ENCODE peak calls at places on chromosomes 5 and 9, in six cellular contexts. U, I, L, E, N and D are unnamed samples.

GRCh38 chr9:24118170-24118569 is 292.1 kb upstream of the ELAVL2 start:
- DNase-seq in E (no peak), I (no peak), U (no peak), L (no peak), N (no peak), D (no peak)

GRCh38 chr5:14444161-14444560 is 137.4 kb upstream of the OTULINL start:
- DNase-seq in U (no peak), L (no peak), E (no peak), N (no peak), I (no peak), D (no peak)

GRCh38 chr5:139849942-139850341 is 54.3 kb downstream of the PSD2 start:
- DNase-seq in I (no peak), L (no peak), E (no peak), N (no peak), U (no peak), D (no peak)

GRCh38 chr9:85941966-85942912 is 1.3 kb downstream of the NAA35 start:
- DNase-seq in I (no peak), U (no peak), E (no peak), N (no peak), L (no peak), D (no peak)

GRCh38 chr9:129894106-129894823 is 59.0 kb downstream of the USP20 start:
- DNase-seq in U (no peak), L (no peak), N (no peak), I (no peak), E (peak; percentile 16), D (no peak)

GRCh38 chr9:127538849-127539258 is 73.2 kb upstream of the STXBP1 start:
- DNase-seq in N (no peak), E (no peak), L (no peak), U (no peak), I (no peak), D (no peak)

GRCh38 chr9:138051586-138052321 is 174.2 kb downstream of the CACNA1B start:
- DNase-seq in U (peak; percentile 13), N (no peak), E (no peak), L (no peak), I (no peak), D (no peak)

GRCh38 chr9:122498883-122499288 is 11.7 kb upstream of the OR1J2 start:
- DNase-seq in N (peak; percentile 24), E (no peak), U (peak; percentile 45), I (peak; percentile 44), L (peak; percentile 41), D (peak; percentile 29)

GRCh38 chr9:114224247-114224610 is 68.9 kb downstream of the COL27A1 start:
- DNase-seq in I (no peak), L (no peak), N (peak; percentile 53), U (no peak), E (no peak), D (no peak)

GRCh38 chr9:80467632-80468031 is 895.9 kb downstream of the TLE4 start:
- DNase-seq in I (no peak), L (no peak), U (no peak), E (no peak), N (no peak), D (no peak)

GRCh38 chr9:113349434-113350337 is at the start of gene BSPRY:
- DNase-seq in I (no peak), E (no peak), U (peak; percentile 84), N (no peak), L (peak; percentile 76), D (peak; percentile 18)

GRCh38 chr5:1028481-1029269 is 20.1 kb downstream of the NKD2 start:
- DNase-seq in L (no peak), N (no peak), E (no peak), U (peak; percentile 29), I (no peak), D (no peak)

GRCh38 chr9:91023741-91024140 is 222.1 kb downstream of the SYK start:
- DNase-seq in U (no peak), L (no peak), I (no peak), E (no peak), N (no peak), D (no peak)

GRCh38 chr5:140547508-140548299 is at the start of gene EIF4EBP3:
- DNase-seq in L (peak; percentile 95), E (peak; percentile 47), I (peak; percentile 95), U (peak; percentile 84), N (peak; percentile 94), D (peak; percentile 61)

GRCh38 chr9:121156263-121156731 is 45.4 kb downstream of the RAB14 start:
- DNase-seq in U (no peak), E (peak; percentile 72), I (no peak), N (no peak), L (no peak), D (no peak)

GRCh38 chr5:80068237-80068636 is 33.1 kb downstream of the THBS4 start:
- DNase-seq in N (no peak), U (no peak), I (no peak), L (no peak), E (no peak), D (no peak)

GRCh38 chr9:109329274-109330258 is 8.7 kb upstream of the EPB41L4B start:
- DNase-seq in I (no peak), L (no peak), U (peak; percentile 39), E (no peak), N (peak; percentile 27), D (no peak)

GRCh38 chr9:124800306-124801259 is 23.6 kb downstream of the OLFML2A start:
- DNase-seq in L (no peak), I (no peak), N (no peak), E (no peak), U (no peak), D (no peak)

GRCh38 chr5:134905246-134905996 is 490 bp downstream of the PCBD2 start:
- DNase-seq in E (peak; percentile 36), N (peak; percentile 65), L (no peak), U (peak; percentile 66), I (peak; percentile 77), D (peak; percentile 56)

GRCh38 chr9:126980231-126980630 is 65.6 kb downstream of the RALGPS1 start:
- DNase-seq in I (no peak), L (no peak), U (no peak), N (no peak), E (no peak), D (no peak)

GRCh38 chr9:135702002-135702721 is at the start of gene KCNT1:
- DNase-seq in L (peak; percentile 96), I (peak; percentile 71), E (no peak), U (peak; percentile 99), N (no peak), D (no peak)

GRCh38 chr5:132094393-132095076 is 20.9 kb downstream of the CSF2 start:
- DNase-seq in L (no peak), E (no peak), U (no peak), I (no peak), N (peak; percentile 25), D (no peak)

GRCh38 chr9:127876764-127877562 is 512 bp downstream of the AK1 start:
- DNase-seq in U (peak; percentile 60), I (no peak), N (no peak), E (no peak), L (peak; percentile 61), D (no peak)

GRCh38 chr5:177457239-177458121 is 10.9 kb downstream of the PRR7 start:
- DNase-seq in N (peak; percentile 97), E (peak; percentile 66), U (peak; percentile 92), I (peak; percentile 98), L (peak; percentile 90), D (peak; percentile 97)

GRCh38 chr9:134224827-134225154 is 60.4 kb upstream of the RNU6ATAC start:
- DNase-seq in U (no peak), I (no peak), L (no peak), N (no peak), E (no peak), D (no peak)

GRCh38 chr5:14762568-14763216 is 98.2 kb downstream of the OTULIN start:
- DNase-seq in U (no peak), N (no peak), L (no peak), E (no peak), I (no peak), D (no peak)

GRCh38 chr5:44178414-44178813 is 210.8 kb downstream of the FGF10 start:
- DNase-seq in U (no peak), I (no peak), N (no peak), L (no peak), E (no peak), D (no peak)

GRCh38 chr5:96080557-96080956 is 118.9 kb upstream of the ELL2 start:
- DNase-seq in E (no peak), L (no peak), U (no peak), N (no peak), I (peak; percentile 43), D (no peak)

GRCh38 chr5:96081276-96081858 is 119.7 kb upstream of the ELL2 start:
- DNase-seq in U (no peak), E (no peak), L (no peak), N (no peak), I (peak; percentile 60), D (no peak)

GRCh38 chr5:96075579-96076289 is 114.1 kb upstream of the ELL2 start:
- DNase-seq in N (no peak), I (no peak), L (no peak), E (no peak), U (no peak), D (no peak)

GRCh38 chr5:96079962-96080361 is 118.3 kb upstream of the ELL2 start:
- DNase-seq in I (no peak), E (no peak), U (no peak), N (no peak), L (no peak), D (no peak)

DNA sequence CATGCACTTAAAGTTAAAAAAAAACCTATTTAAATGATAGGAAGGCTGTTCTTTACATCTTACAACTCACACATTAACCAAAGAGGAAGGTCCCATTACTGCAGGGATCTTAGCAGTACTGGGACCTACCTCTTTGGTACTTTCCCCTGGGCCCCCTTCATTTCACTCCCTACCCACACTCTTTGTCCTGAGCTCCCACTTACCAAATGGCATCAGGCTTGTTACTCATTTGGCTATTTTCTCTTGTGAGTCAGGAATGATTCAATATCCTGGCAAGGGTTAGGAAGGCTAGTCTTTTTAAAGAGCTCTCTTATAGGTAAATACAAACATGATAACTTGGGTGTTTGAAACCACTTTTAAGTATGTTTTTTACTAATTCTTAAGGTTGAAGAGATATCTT is 117.4 kb upstream of the ELL2 start:
- DNase-seq in N (peak; percentile 35), U (no peak), L (no peak), E (no peak), I (no peak), D (peak; percentile 83)
- TF ChIP-seq JUND in N (no peak), U (peak; percentile 87), L (no peak), E (no peak), I (no peak), D (peak; percentile 79)

GRCh38 chr5:150641006-150641570 is 628 bp downstream of the SYNPO start:
- DNase-seq in U (no peak), N (peak; percentile 15), E (no peak), I (no peak), L (no peak), D (no peak)
- H3K4me3 ChIP-seq in U (peak overlapping the region; percentile 57), N (no peak overlapping the region), E (no peak overlapping the region), I (no peak overlapping the region), L (no peak overlapping the region), D (no peak overlapping the region)

DNA sequence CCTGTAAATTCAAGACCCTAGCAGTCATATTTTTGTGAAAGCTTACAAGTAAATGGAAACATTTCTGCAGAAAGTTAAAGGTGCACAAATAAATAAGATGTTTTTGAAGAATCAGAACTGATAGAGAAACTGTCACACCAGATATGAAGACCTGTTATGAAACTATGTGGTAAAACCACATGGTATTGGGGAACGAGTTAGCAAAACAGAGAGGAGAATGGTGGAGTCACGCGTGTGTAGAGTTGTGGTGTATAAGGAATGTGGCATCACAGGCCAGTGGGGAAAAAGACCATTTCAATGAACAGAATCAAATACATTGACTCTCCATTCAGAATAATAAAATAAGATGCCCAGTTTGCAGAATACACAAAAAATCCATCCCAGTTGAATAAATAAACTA is 477.2 kb downstream of the ICE1 start:
- DNase-seq in E (no peak), N (no peak), I (no peak), U (no peak), L (no peak), D (no peak)
- TF ChIP-seq JUND in E (no peak), N (no peak), I (no peak), U (no peak), L (no peak), D (no peak)

GRCh38 chr9:116051528-116051927 is 102.1 kb upstream of the PAPPA start:
- DNase-seq in E (no peak), L (no peak), N (no peak), U (no peak), I (no peak), D (no peak)
- H3K4me3 ChIP-seq in E (no peak overlapping the region), L (no peak overlapping the region), N (no peak overlapping the region), U (no peak overlapping the region), I (no peak overlapping the region), D (no peak overlapping the region)